ENCODE peak calls at places on chromosomes 12 and 14, in seven cellular contexts. J is K562, A is SK-N-SH, N is GM12892, K is H1, H is GM12878, E is HepG2. W is an unnamed sample.

GRCh38 chr14:65425885-65426284 is 13.4 kb downstream of the FUT8 start:
- DNase-seq in J (no peak), A (no peak), N (no peak), K (no peak), H (peak), E (no peak), W (no peak)

GRCh38 chr14:22691171-22691570 is 47.0 kb upstream of the OR6J1 start:
- DNase-seq in J (no peak), A (no peak), N (no peak), K (no peak), H (no peak), E (no peak), W (no peak)

GRCh38 chr12:67819902-67820301 is 169.3 kb upstream of the IFNG-AS1 start:
- DNase-seq in J (no peak), A (no peak), N (no peak), K (no peak), H (no peak), E (no peak), W (no peak)

GRCh38 chr12:91163116-91163515 is 19.5 kb downstream of the DCN start:
- DNase-seq in J (no peak), A (no peak), N (no peak), K (no peak), H (no peak), E (no peak), W (no peak)

GRCh38 chr12:132955094-132955932 is 793 bp downstream of the ZNF605 start:
- DNase-seq in J (no peak), A (no peak), N (no peak), K (peak), H (no peak), E (peak), W (no peak)

GRCh38 chr14:57205953-57206352 is 62.8 kb downstream of the EXOC5 start:
- DNase-seq in J (no peak), A (no peak), N (no peak), K (no peak), H (no peak), E (no peak), W (no peak)

GRCh38 chr12:89040146-89040964 is 311.9 kb downstream of the DUSP6 start:
- DNase-seq in J (no peak), A (no peak), N (peak), K (no peak), H (no peak), E (no peak), W (peak)

GRCh38 chr12:69091447-69092022 is 147.8 kb upstream of the CPSF6 start:
- DNase-seq in J (no peak), A (no peak), N (no peak), K (no peak), H (no peak), E (no peak), W (no peak)

GRCh38 chr14:28754209-28754985 is 12.2 kb upstream of the FOXG1 start:
- DNase-seq in J (peak), A (peak), N (no peak), K (no peak), H (peak), E (peak), W (no peak)

GRCh38 chr12:116426391-116427136 is 132.6 kb upstream of the MAP1LC3B2 start:
- DNase-seq in J (peak), A (peak), N (no peak), K (peak), H (no peak), E (no peak), W (no peak)

GRCh38 chr14:50831704-50832130 is 755 bp upstream of the NIN start:
- DNase-seq in J (no peak), A (no peak), N (no peak), K (no peak), H (no peak), E (no peak), W (no peak)

GRCh38 chr12:51295651-51296050 is 25.4 kb upstream of the SMAGP start:
- DNase-seq in J (no peak), A (no peak), N (no peak), K (no peak), H (no peak), E (no peak), W (no peak)

GRCh38 chr12:42730286-42730685 is 140.7 kb upstream of the PRICKLE1 start:
- DNase-seq in J (no peak), A (no peak), N (no peak), K (no peak), H (no peak), E (no peak), W (no peak)

GRCh38 chr12:981176-981828 is 9.7 kb upstream of the ERC1 start:
- DNase-seq in J (no peak), A (no peak), N (no peak), K (no peak), H (no peak), E (no peak), W (no peak)

GRCh38 chr12:54304187-54304810 is 3.5 kb upstream of the NFE2 start:
- DNase-seq in J (peak), A (no peak), N (no peak), K (peak), H (no peak), E (peak), W (no peak)

GRCh38 chr12:56723889-56724659 is 1.0 kb downstream of the NACA start:
- DNase-seq in J (no peak), A (no peak), N (no peak), K (no peak), H (no peak), E (peak), W (no peak)

GRCh38 chr12:123530683-123531082 is 2.8 kb downstream of the RILPL1 start:
- DNase-seq in J (no peak), A (no peak), N (no peak), K (no peak), H (no peak), E (no peak), W (no peak)

GRCh38 chr14:55877942-55878341 is 240.3 kb upstream of the PELI2 start:
- DNase-seq in J (no peak), A (no peak), N (no peak), K (no peak), H (no peak), E (no peak), W (no peak)

GRCh38 chr12:94174576-94174975 is 26.2 kb downstream of the PLXNC1 start:
- DNase-seq in J (no peak), A (no peak), N (no peak), K (no peak), H (no peak), E (no peak), W (no peak)

GRCh38 chr12:117053597-117054201 is 45.5 kb downstream of the TESC start:
- DNase-seq in J (no peak), A (no peak), N (no peak), K (no peak), H (no peak), E (no peak), W (no peak)

GRCh38 chr12:92469837-92470236 is 233.0 kb upstream of the PLEKHG7 start:
- DNase-seq in J (no peak), A (no peak), N (no peak), K (no peak), H (no peak), E (peak), W (no peak)

GRCh38 chr12:67354322-67354721 is 85.2 kb downstream of the CAND1 start:
- DNase-seq in J (no peak), A (no peak), N (no peak), K (no peak), H (no peak), E (no peak), W (no peak)

GRCh38 chr12:123024819-123025391 is 44.4 kb downstream of the ARL6IP4 start:
- DNase-seq in J (no peak), A (no peak), N (no peak), K (no peak), H (no peak), E (no peak), W (no peak)

GRCh38 chr12:13229504-13229903 is 33.0 kb downstream of the EMP1 start:
- DNase-seq in J (no peak), A (no peak), N (no peak), K (no peak), H (no peak), E (no peak), W (no peak)

GRCh38 chr14:30559638-30560071 is 697 bp downstream of the G2E3 start:
- DNase-seq in J (no peak), A (peak), N (no peak), K (no peak), H (no peak), E (peak), W (peak)

GRCh38 chr12:90235642-90236041 is 527.0 kb upstream of the ATP2B1 start:
- DNase-seq in J (no peak), A (no peak), N (no peak), K (no peak), H (no peak), E (no peak), W (no peak)

GRCh38 chr14:94122438-94122837 is 7.0 kb downstream of the IFI27L2 start:
- DNase-seq in J (no peak), A (no peak), N (no peak), K (no peak), H (no peak), E (no peak), W (no peak)

GRCh38 chr12:50119387-50119786 is 7.4 kb downstream of the COX14 start:
- DNase-seq in J (no peak), A (no peak), N (no peak), K (no peak), H (no peak), E (no peak), W (no peak)

GRCh38 chr14:68814376-68815287 is 21.8 kb upstream of the ZFP36L1 start:
- DNase-seq in J (peak), A (peak), N (no peak), K (no peak), H (peak), E (peak), W (no peak)

GRCh38 chr14:68816943-68817430 is 24.1 kb upstream of the ZFP36L1 start:
- DNase-seq in J (no peak), A (no peak), N (no peak), K (no peak), H (no peak), E (no peak), W (no peak)

GRCh38 chr14:68816183-68816942 is 23.5 kb upstream of the ZFP36L1 start:
- DNase-seq in J (peak), A (peak), N (peak), K (peak), H (no peak), E (peak), W (peak)

GRCh38 chr14:68817513-68818212 is 24.8 kb upstream of the ZFP36L1 start:
- DNase-seq in J (no peak), A (peak), N (no peak), K (no peak), H (no peak), E (no peak), W (no peak)

DNA sequence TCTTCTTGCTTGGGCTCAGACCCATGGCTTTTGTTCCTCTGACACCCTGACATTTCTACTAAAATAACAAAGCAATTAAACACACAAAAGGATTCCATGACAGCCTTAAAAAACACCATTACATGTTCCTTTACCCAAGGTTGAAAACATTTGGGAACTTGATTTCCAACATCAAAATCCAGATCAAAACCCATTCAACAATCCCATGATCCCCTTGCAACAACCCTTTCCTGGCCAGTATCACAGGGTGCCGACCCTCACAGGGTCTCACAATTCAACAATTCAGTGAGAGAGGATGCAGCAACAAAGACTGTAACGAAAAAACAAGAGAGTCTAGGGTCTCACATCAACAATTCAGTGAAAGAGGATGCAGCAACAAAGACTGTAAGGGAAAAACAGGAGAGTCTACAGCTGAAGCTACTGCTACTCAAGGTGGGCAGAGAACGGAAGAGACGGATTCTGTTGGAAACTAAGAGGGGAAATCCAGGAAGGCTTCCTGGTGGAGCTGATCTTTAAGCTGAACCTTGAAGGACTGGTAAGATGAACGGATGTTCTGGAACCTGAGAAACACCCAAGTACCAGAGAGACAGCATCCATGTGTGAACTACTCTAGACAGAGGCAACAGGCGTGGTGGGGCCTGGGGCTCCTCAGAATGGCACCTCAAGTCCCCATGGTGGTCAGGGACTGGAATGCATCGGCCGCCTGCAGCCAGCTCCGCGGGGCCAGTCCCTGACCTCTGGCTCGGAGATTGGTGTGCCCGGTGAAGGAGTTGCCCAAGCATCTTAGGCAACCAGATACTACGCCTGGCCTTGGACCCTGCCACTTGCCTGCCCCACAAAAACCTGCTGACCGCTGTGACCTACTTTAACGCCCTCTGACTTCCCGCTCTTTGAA is 22.7 kb upstream of the ZFP36L1 start:
- DNase-seq in J (no peak), A (peak), N (no peak), K (no peak), H (no peak), E (no peak), W (no peak)
- TF ChIP-seq POLR2AphosphoS5 in J (no peak), A (no peak), N (peak), K (no peak), H (peak), E (no peak), W (peak)

GRCh38 chr14:85336817-85337216 is 193.1 kb upstream of the FLRT2 start:
- DNase-seq in J (no peak), A (no peak), N (no peak), K (no peak), H (no peak), E (no peak), W (no peak)
- TF ChIP-seq TAF1 in J (no peak), A (no peak), N (no peak), K (no peak), H (no peak), E (no peak), W (no peak)

GRCh38 chr12:53060721-53061276 is 10.9 kb downstream of the TNS2 start:
- DNase-seq in J (no peak), A (no peak), N (no peak), K (no peak), H (no peak), E (no peak), W (no peak)

GRCh38 chr12:53060064-53060720 is 10.3 kb downstream of the TNS2 start:
- DNase-seq in J (no peak), A (no peak), N (no peak), K (no peak), H (no peak), E (no peak), W (no peak)

GRCh38 chr12:53062977-53063707 is 13.3 kb downstream of the TNS2 start:
- DNase-seq in J (no peak), A (peak), N (no peak), K (no peak), H (no peak), E (no peak), W (no peak)

GRCh38 chr12:53062011-53062961 is 12.4 kb downstream of the TNS2 start:
- DNase-seq in J (no peak), A (no peak), N (no peak), K (no peak), H (no peak), E (no peak), W (no peak)

DNA sequence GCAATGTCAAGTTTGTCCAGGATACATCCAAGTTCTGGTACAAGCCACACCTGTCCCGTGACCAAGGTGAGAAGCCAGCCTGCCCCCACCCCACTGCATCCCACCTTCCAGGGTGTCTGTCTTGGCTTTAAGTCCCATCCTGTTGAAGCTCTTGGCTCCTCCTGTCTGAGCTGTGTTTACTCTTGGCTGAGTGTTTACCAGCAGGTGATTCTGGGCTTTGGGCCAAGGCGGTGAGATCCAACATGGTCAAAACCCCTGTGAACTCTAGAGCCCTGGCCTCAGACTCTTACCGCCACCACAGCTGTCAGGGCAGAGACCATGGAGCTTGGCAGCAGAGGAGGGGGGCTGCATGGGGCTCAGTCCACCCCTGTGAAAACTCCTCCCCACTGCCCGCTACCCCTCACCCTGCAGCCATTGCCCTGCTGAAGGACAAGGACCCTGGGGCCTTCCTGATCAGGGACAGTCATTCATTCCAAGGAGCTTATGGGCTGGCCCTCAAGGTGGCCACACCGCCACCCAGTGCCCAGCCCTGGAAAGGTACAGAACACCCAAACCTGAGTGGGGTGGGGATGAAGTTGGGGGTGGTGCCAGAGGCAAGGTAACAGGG is 11.6 kb downstream of the TNS2 start:
- DNase-seq in J (peak), A (no peak), N (no peak), K (no peak), H (no peak), E (peak), W (no peak)
- TF ChIP-seq POLR2AphosphoS5 in J (no peak), A (peak), N (no peak), K (no peak), H (peak), E (no peak), W (no peak)

GRCh38 chr14:35986219-35986573 is 160.1 kb downstream of the BRMS1L start:
- DNase-seq in J (no peak), A (no peak), N (no peak), K (no peak), H (peak), E (no peak), W (no peak)

GRCh38 chr14:35988972-35989690 is 163.0 kb downstream of the BRMS1L start:
- DNase-seq in J (no peak), A (no peak), N (no peak), K (no peak), H (no peak), E (no peak), W (no peak)

GRCh38 chr14:35987731-35988130 is 161.6 kb downstream of the BRMS1L start:
- DNase-seq in J (no peak), A (no peak), N (no peak), K (no peak), H (no peak), E (no peak), W (no peak)

GRCh38 chr14:35988550-35988949 is 162.4 kb downstream of the BRMS1L start:
- DNase-seq in J (no peak), A (no peak), N (no peak), K (no peak), H (no peak), E (no peak), W (no peak)

DNA sequence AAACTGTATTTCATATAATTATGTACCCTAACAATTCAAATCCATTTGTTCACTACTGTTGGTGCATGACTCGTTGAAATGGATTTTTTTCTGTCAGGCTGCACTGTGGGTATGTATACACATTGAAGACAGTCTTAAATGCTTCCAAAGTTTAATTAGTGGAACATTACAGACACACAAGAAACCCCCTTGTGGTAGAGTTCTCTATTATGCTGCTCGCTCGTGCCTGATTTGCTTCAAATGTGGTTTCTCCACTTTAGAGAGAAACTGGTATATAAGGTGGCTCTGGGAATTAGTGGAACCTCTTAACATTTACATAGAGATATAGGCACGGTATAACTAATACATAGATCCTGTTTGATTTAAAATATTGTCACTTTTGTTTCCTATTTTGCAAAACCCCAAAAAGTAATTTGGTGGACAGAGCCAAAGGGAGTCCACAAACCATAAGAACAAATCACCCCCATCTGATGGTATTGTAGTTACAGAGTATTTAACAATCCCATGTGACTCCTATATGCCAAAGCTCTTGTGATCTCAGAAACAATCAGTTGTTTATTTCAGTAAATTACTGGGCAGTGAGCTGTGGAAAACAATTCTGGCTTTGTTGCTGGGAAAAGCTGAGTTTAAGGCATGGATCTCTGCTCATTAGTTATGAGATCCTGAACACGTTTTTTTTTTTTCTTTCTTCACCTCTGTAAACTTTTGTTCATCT is 159.5 kb downstream of the BRMS1L start:
- DNase-seq in J (no peak), A (no peak), N (no peak), K (no peak), H (peak), E (no peak), W (no peak)
- TF ChIP-seq TAF1 in J (no peak), A (no peak), N (no peak), K (no peak), H (no peak), E (no peak), W (no peak)

DNA sequence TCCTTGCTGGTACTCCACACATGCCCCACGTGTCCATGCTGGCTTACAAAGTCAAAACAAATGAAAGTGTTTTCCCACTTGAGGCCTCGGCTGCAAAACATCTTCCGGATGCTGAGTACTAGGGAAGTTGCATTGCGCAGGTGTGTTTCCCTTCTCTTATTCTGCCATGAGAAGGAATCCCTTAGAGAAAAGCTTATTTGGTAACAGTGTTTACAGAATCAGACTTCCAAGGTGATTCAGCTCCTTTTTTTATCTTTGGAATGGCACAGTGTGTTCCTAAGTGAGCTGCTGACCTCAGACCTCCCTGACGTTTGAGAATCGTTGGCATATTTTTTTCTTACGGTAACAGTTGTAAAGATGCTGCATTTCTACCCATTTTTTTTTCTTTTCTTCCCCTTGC is 211.3 kb downstream of the ESR2 start:
- DNase-seq in J (no peak), A (no peak), N (no peak), K (no peak), H (no peak), E (no peak), W (no peak)
- TF ChIP-seq POLR2AphosphoS5 in J (no peak), A (no peak), N (no peak), K (no peak), H (no peak), E (no peak), W (no peak)

DNA sequence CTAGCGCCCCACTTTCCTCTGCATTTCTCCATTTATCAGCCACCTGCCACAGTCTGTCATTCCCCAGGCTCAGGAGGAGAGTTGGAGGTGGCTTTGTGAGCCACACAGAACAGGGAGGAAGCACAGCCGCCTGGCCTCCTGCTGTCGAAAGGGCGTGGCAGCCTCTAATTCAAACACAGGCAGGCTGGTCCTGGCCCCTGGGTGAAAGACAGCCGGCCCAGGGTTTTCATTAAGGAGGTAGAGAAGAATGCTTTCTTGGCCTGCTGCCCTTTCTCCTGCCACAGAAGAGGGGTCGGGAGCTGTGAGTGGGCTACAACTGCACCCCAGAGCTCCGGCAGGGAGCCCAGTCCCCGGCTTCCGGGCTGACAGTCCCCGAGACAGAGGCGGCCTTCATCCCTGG is 108.6 kb upstream of the FZD10 start:
- DNase-seq in J (no peak), A (no peak), N (no peak), K (peak), H (no peak), E (no peak), W (no peak)
- TF ChIP-seq TAF1 in J (no peak), A (no peak), N (no peak), K (no peak), H (no peak), E (no peak), W (no peak)